ENCODE peak calls at places on chromosomes 13 and 19, in six cellular contexts. U is adrenal gland; N is suprapubic skin; E is CD4-positive, CD25-positive, alpha-beta regulatory T cell; X is heart left ventricle; P is BE2C. A is an unnamed sample. For H3K9me3, the result is how much of the 10 kb centered on the place peaks cover.

GRCh38 chr13:95902736-95903135 is 150.5 kb downstream of the UGGT2 start:
- DNase-seq in U (no peak), N (no peak), E (no peak), P (no peak), X (no peak), A (no peak)

GRCh38 chr19:14407889-14408640 is 11.1 kb downstream of the DDX39A start:
- DNase-seq in N (no peak), E (no peak), U (no peak), P (no peak), X (no peak), A (no peak)

GRCh38 chr19:3475449-3475848 is 4.9 kb downstream of the SMIM24 start:
- DNase-seq in E (no peak), N (no peak), X (no peak), U (no peak), P (no peak), A (no peak)

GRCh38 chr13:43786472-43786765 is 353 bp downstream of the ENOX1 start:
- DNase-seq in P (no peak), N (no peak), E (no peak), X (no peak), U (no peak), A (peak)

GRCh38 chr13:45925151-45925550 is 73.6 kb upstream of the SIAH3 start:
- DNase-seq in E (no peak), P (no peak), N (no peak), X (no peak), U (no peak), A (no peak)

GRCh38 chr19:54035215-54036178 is 28.2 kb downstream of the VSTM1 start:
- DNase-seq in U (no peak), X (no peak), N (no peak), P (no peak), E (no peak), A (no peak)

GRCh38 chr13:27795718-27796019 is 3.4 kb downstream of the GSX1 start:
- DNase-seq in P (no peak), U (no peak), N (no peak), E (no peak), X (no peak), A (no peak)

GRCh38 chr19:1171755-1172352 is 2.2 kb downstream of the SBNO2 start:
- DNase-seq in U (peak), N (no peak), P (no peak), E (no peak), X (peak), A (no peak)

GRCh38 chr19:51091126-51091525 is 8.4 kb upstream of the KLK14 start:
- DNase-seq in U (no peak), P (no peak), E (no peak), X (no peak), N (no peak), A (no peak)

GRCh38 chr13:40568672-40569350 is 97.6 kb downstream of the FOXO1 start:
- DNase-seq in N (no peak), E (no peak), U (no peak), X (no peak), P (no peak), A (no peak)

GRCh38 chr13:94119360-94119936 is 360.0 kb downstream of the DCT start:
- DNase-seq in N (no peak), X (no peak), U (no peak), E (no peak), P (no peak), A (no peak)

GRCh38 chr13:26601669-26602068 is 44.2 kb downstream of the WASF3 start:
- DNase-seq in N (no peak), P (no peak), U (no peak), E (peak), X (no peak), A (no peak)

GRCh38 chr13:98443329-98443728 is 133.6 kb downstream of the STK24 start:
- DNase-seq in N (no peak), E (no peak), X (no peak), U (peak), P (peak), A (no peak)

GRCh38 chr13:23656637-23657036 is 86.4 kb downstream of the TNFRSF19 start:
- DNase-seq in N (no peak), X (peak), U (peak), P (no peak), E (no peak), A (no peak)

GRCh38 chr19:34555447-34555846 is 73.9 kb downstream of the WTIP start:
- DNase-seq in N (no peak), U (no peak), E (peak), X (no peak), P (no peak), A (no peak)

GRCh38 chr13:105016266-105016665 is 1519.2 kb downstream of the EFNB2 start:
- DNase-seq in X (no peak), P (no peak), U (no peak), E (no peak), N (no peak), A (no peak)

GRCh38 chr13:31987071-31987470 is 44.5 kb upstream of the FRY start:
- DNase-seq in U (no peak), E (no peak), N (no peak), X (no peak), P (no peak), A (no peak)

GRCh38 chr13:106104281-106104901 is 431.1 kb downstream of the EFNB2 start:
- DNase-seq in P (no peak), X (no peak), E (no peak), N (no peak), U (no peak), A (no peak)

GRCh38 chr13:65342938-65343337 is 1887.2 kb downstream of the PCDH9 start:
- DNase-seq in P (no peak), E (no peak), U (no peak), N (no peak), X (no peak), A (no peak)

GRCh38 chr13:79986890-79987289 is 354.0 kb downstream of the SPRY2 start:
- DNase-seq in N (no peak), P (no peak), U (no peak), X (no peak), E (no peak), A (no peak)

GRCh38 chr13:93505104-93505952 is 278.7 kb downstream of the GPC6 start:
- DNase-seq in E (no peak), U (no peak), N (no peak), P (no peak), X (no peak), A (no peak)

GRCh38 chr19:12847159-12848139 is 9.1 kb downstream of the MAST1 start:
- DNase-seq in P (peak), E (peak), U (peak), X (peak), N (peak), A (peak)

GRCh38 chr19:45768644-45769053 is 403 bp downstream of the SIX5 start:
- DNase-seq in E (no peak), N (no peak), U (peak), X (peak), P (no peak), A (peak)

GRCh38 chr13:107518780-107519179 is 696.6 kb downstream of the LIG4 start:
- DNase-seq in P (no peak), E (no peak), U (no peak), X (no peak), N (no peak), A (no peak)

DNA sequence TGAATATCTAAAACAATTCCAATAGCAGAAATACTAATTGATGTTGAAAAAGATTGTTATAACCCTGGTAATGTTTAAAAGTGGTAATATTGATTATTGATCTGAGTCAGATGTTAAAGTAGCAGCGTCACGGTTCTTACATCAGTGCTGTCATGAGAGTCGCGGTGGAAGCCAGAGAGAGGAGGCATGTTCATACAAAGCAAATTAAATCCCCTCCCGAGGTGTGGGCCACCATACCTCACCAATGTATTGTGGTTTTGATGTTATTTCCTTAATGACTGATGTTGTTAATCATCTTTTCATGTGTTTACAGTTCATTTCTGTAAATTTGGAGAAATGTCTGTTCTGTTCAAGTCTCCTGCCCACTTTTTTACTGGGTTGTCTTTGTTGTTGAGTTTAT is 11.2 kb downstream of the ZNF317 start:
- DNase-seq in X (no peak), N (no peak), U (no peak), P (no peak), E (no peak), A (no peak)
- H3K9me3 ChIP-seq in X (under half), N (under half), U (under half), P (under half), E (under half), A (under half)

GRCh38 chr19:36821758-36822157 is 16.4 kb downstream of the ZNF790 start:
- DNase-seq in P (no peak), E (no peak), X (no peak), N (no peak), U (no peak), A (no peak)

GRCh38 chr19:36819130-36819630 is 19.0 kb downstream of the ZNF790 start:
- DNase-seq in N (no peak), P (no peak), U (no peak), E (no peak), X (no peak), A (no peak)
- H3K9me3 ChIP-seq in N (half or more), P (under half), U (under half), E (half or more), X (half or more), A (under half)

DNA sequence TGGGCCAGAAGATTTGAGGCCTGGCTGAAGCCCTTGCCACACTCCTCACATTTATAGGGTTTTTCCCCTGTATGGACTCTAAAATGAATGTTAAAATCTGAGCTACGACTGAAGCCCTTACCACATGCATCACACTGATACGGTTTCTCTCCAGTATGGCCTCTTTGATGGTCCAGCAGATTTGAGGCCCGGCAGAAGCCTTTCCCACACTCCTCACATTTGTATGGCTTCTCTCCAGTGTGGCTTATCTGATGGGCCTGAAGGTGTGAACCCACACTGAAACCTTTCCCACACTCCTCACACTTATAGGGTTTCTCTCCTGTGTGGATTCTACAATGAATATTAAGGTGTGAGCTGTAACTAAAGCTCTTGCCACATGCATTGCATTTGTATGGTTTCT is 21.0 kb downstream of the ZNF45 start:
- DNase-seq in U (no peak), P (no peak), N (no peak), E (no peak), X (no peak), A (no peak)
- H3K9me3 ChIP-seq in U (under half), P (under half), N (half or more), E (half or more), X (half or more), A (under half)

GRCh38 chr19:8358948-8359347 is 5.0 kb upstream of the ANGPTL4 start:
- DNase-seq in P (no peak), X (no peak), N (no peak), U (no peak), E (no peak), A (no peak)

GRCh38 chr19:8357007-8357521 is 6.9 kb upstream of the ANGPTL4 start:
- DNase-seq in P (no peak), X (no peak), E (no peak), N (no peak), U (no peak), A (no peak)

GRCh38 chr19:8363803-8364771 is at the start of gene ANGPTL4:
- DNase-seq in N (peak), U (peak), E (peak), X (peak), P (peak), A (peak)

GRCh38 chr19:8361921-8362793 is 1.8 kb upstream of the ANGPTL4 start:
- DNase-seq in E (no peak), N (peak), U (peak), X (peak), P (peak), A (peak)

DNA sequence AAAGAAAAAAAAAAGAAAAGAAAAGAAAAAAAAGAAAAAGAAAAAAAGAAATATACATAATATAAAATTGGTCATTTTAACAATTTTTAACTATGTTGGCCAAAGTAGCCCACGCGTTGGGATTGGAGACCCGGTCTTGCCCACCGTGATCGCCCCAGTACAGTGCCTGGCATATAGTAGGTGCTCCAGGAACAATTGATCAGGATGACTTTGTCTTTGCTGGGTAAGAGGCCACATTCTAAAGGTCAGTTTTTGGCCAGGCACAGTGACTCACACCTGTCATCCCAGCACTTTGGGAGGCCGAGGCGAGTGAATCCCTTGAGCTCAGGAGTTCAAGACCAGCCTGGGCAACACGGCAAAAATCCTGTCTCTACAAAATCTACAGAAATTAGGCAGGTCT is 3.8 kb upstream of the ANGPTL4 start:
- DNase-seq in U (no peak), N (no peak), E (no peak), X (no peak), P (no peak), A (no peak)
- H3K9me3 ChIP-seq in U (under half), N (under half), E (under half), X (under half), P (under half), A (under half)

GRCh38 chr13:108618233-108618632 is 11.2 kb upstream of the MYO16 start:
- DNase-seq in E (no peak), U (no peak), P (no peak), X (no peak), N (no peak), A (no peak)

GRCh38 chr13:108624108-108624507 is 5.3 kb upstream of the MYO16 start:
- DNase-seq in X (no peak), N (no peak), U (no peak), E (no peak), P (no peak), A (no peak)

DNA sequence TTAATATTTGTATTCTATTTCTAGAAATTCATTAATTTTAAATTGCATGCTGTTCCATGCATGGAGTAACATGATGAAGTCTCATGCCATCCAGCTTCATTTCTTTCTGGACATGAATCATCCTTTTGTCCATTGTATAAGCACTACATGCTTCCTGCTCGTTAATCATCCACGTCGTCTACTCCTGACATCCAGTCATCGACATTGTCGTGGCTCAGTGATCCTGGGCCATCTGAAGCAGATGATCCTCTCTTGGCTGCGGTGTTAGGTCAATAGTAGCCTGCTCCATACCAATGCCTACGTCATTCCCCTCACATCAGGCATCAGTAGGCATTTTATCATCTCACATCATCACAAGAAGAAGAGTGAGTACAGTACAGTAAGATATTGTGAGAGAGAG is 8.0 kb upstream of the MYO16 start:
- DNase-seq in N (no peak), X (no peak), U (no peak), E (no peak), P (no peak), A (no peak)
- H3K9me3 ChIP-seq in N (under half), X (under half), U (under half), E (under half), P (under half), A (under half)

GRCh38 chr19:56577719-56578602 is 10.7 kb downstream of the ZNF470 start:
- DNase-seq in N (no peak), U (no peak), P (no peak), E (no peak), X (no peak), A (no peak)
- H3K9me3 ChIP-seq in N (half or more), U (under half), P (under half), E (half or more), X (half or more), A (under half)

A was measured in right cardiac atrium.